ENCODE peak calls at places on chromosomes 16 and 17, in four cellular contexts. U, C, A and T are unnamed samples.

GRCh38 chr17:969767-970387 is 9.7 kb downstream of the NXN start:
- DNase-seq in U (no peak), C (peak), A (no peak), T (no peak)

GRCh38 chr17:77459018-77459755 is 318.4 kb downstream of the SEC14L1 start:
- DNase-seq in U (no peak), C (no peak), A (no peak), T (no peak)

GRCh38 chr17:49101054-49101534 is 31.5 kb upstream of the B4GALNT2 start:
- DNase-seq in U (no peak), C (no peak), A (no peak), T (no peak)

GRCh38 chr16:20401475-20402016 is 3.0 kb downstream of the PDILT start:
- DNase-seq in U (no peak), C (no peak), A (no peak), T (no peak)

GRCh38 chr17:65762973-65763372 is 201.5 kb upstream of the AXIN2 start:
- DNase-seq in U (no peak), C (no peak), A (no peak), T (no peak)

GRCh38 chr17:10727192-10727591 is 2.6 kb downstream of the TMEM220 start:
- DNase-seq in U (no peak), C (no peak), A (no peak), T (no peak)

GRCh38 chr16:59698341-59698979 is 964.3 kb upstream of the GOT2 start:
- DNase-seq in U (no peak), C (no peak), A (no peak), T (no peak)

GRCh38 chr17:32813021-32813420 is 63.9 kb downstream of the MYO1D start:
- DNase-seq in U (no peak), C (no peak), A (no peak), T (no peak)

GRCh38 chr17:76532072-76532651 is 5.3 kb downstream of the CYGB start:
- DNase-seq in U (no peak), C (no peak), A (no peak), T (no peak)

GRCh38 chr17:45091778-45092425 is 30.8 kb downstream of the NMT1 start:
- DNase-seq in U (no peak), C (no peak), A (no peak), T (no peak)

GRCh38 chr17:79923974-79924638 is 84.9 kb upstream of the CBX4 start:
- DNase-seq in U (no peak), C (no peak), A (no peak), T (peak)

GRCh38 chr16:29694384-29695195 is 15.6 kb downstream of the QPRT start:
- DNase-seq in U (no peak), C (no peak), A (no peak), T (peak)

GRCh38 chr17:422196-422930 is 69.8 kb upstream of the RPH3AL start:
- DNase-seq in U (no peak), C (no peak), A (no peak), T (no peak)

GRCh38 chr17:42759982-42760651 is 910 bp upstream of the RAMP2 start:
- DNase-seq in U (no peak), C (no peak), A (peak), T (peak)

GRCh38 chr16:53865492-53865863 is 161.5 kb downstream of the FTO start:
- DNase-seq in U (no peak), C (no peak), A (no peak), T (peak)

GRCh38 chr16:29649560-29650494 is 13.2 kb upstream of the SPN start:
- DNase-seq in U (no peak), C (no peak), A (no peak), T (no peak)

GRCh38 chr16:4057439-4057877 is 58.8 kb downstream of the ADCY9 start:
- DNase-seq in U (no peak), C (no peak), A (no peak), T (no peak)

GRCh38 chr17:40518401-40519088 is 17.1 kb upstream of the TNS4 start:
- DNase-seq in U (no peak), C (no peak), A (no peak), T (no peak)

GRCh38 chr16:11207646-11208045 is 48.4 kb downstream of the SOCS1 start:
- DNase-seq in U (no peak), C (no peak), A (no peak), T (no peak)

GRCh38 chr17:55576237-55576998 is 65.2 kb upstream of the SMIM36 start:
- DNase-seq in U (no peak), C (no peak), A (no peak), T (no peak)

GRCh38 chr17:44850612-44851011 is 2.9 kb downstream of the HIGD1B start:
- DNase-seq in U (peak), C (no peak), A (no peak), T (no peak)

GRCh38 chr17:79000396-79001189 is 9.0 kb downstream of the CANT1 start:
- DNase-seq in U (no peak), C (no peak), A (no peak), T (no peak)

DNA sequence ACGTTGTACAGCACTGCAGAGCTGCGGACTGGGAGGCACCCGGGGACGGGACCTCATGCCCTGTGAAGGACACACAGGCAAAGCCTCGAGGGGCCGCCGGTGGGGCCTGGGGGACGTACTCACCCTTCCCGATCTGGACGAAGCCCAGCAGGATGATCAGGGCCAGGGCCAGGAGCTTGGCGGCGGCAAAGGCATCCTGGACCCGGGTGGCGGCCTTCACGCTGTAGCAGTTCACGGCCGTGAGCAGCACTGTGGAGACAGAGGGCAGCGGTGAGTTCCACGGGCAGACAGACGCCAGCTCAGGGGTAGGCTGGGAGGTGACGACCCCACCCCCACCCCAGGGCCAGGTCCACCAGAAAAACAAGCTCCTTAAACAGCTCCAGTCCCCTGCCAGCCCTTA is 17.7 kb downstream of the SLC7A5 start:
- DNase-seq in U (no peak), C (no peak), A (no peak), T (no peak)
- TF ChIP-seq CTCF in U (no peak), C (no peak), A (no peak), T (no peak)

GRCh38 chr16:84574191-84574590 is 43.7 kb downstream of the COTL1 start:
- DNase-seq in U (no peak), C (no peak), A (no peak), T (no peak)
- TF ChIP-seq CTCF in U (no peak), C (no peak), A (no peak), T (no peak)

GRCh38 chr17:72528683-72529082 is 407.9 kb downstream of the SOX9 start:
- DNase-seq in U (no peak), C (no peak), A (no peak), T (no peak)

GRCh38 chr17:72530409-72530808 is 409.6 kb downstream of the SOX9 start:
- DNase-seq in U (no peak), C (no peak), A (no peak), T (no peak)

GRCh38 chr17:72527819-72528218 is 407.0 kb downstream of the SOX9 start:
- DNase-seq in U (no peak), C (no peak), A (no peak), T (no peak)

GRCh38 chr17:72531729-72532128 is 410.9 kb downstream of the SOX9 start:
- DNase-seq in U (no peak), C (no peak), A (no peak), T (no peak)

DNA sequence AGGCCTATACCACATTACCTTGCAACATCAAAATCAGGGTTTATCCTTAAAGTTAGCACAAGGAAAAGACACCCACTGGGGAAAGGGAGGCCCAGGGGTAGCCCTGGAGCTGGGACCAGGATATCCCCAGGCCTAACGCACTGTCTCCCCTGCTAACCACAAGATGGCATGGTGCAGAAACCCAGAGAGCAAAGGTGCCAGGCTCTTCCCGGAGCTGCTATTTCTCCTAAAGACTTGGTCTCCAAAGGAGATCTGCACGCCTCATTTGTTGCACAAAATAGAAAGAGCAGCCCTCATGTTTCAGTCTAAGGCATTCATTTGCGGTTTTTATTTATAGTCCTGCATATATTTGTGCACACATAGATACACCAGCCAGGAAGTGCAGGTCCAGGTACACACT is 408.6 kb downstream of the SOX9 start:
- DNase-seq in U (no peak), C (no peak), A (peak), T (no peak)
- TF ChIP-seq CTCF in U (no peak), C (no peak), A (no peak), T (no peak)

DNA sequence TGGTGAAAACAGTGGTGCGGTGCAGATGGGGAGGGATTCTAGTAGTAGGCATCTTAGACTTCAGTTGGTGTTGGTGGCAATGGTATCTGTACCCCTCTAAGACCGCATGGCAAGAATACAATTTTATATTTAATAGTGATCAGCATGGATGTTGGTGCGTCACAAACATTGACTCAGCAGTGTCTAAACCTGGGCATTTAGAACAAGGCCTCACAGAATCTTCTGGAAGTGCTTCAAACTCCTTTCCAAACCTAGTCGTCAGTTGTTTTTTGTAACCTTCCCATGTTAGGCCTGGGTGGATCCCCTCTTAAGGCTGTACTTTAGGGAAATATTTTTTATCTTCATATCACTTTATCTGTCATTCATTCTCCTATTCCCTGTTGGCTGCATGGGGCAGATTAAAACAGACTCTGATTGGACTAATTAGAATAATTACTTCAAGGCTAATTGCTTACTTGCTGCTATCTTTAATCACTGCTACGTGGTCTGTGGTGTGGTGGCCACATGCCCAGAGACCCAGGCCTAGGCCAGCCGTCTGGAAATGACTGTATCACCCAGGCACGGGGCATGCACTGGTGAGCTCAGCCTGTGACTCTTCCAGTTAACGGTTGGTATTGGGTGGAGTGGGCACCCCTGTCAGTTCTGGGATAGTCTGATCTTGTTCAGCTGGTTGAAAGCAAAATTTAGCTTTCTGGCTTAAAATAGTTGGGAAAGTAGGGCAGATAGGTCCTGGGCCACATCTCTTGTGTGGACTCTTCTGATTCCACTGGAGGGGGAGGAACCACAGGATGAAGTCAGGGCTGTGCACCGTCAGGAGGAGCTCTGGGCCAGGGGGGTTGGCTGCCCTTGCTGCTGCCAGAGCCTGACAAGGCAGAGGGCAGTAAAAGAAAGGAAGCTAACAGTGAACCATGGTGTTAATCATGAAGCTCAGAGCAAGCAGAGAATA is 4.5 kb downstream of the ALKBH5 start:
- DNase-seq in U (peak), C (peak), A (no peak), T (no peak)
- TF ChIP-seq CTCF in U (no peak), C (no peak), A (no peak), T (no peak)

DNA sequence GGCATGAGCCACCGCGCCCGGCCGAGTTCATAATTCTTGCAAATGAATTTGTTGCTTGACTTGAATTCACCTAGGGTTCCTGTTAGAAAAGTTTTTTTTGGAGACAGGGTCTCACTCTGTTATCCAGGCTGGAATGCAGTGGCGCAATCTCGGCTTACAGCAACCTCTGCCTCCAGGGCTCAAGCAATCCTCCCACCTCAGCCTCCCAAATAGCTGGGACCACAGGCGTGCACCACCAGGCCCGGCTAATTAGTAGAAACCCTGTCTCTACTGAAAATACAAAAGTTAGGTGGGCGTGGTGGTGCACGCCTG is 99.8 kb downstream of the MYH11 start:
- DNase-seq in U (no peak), C (no peak), A (no peak), T (no peak)
- TF ChIP-seq CTCF in U (no peak), C (no peak), A (no peak), T (no peak)

GRCh38 chr17:80986816-80987480 is 4.7 kb upstream of the CHMP6 start:
- DNase-seq in U (no peak), C (no peak), A (no peak), T (no peak)

GRCh38 chr17:80983545-80983944 is 8.1 kb upstream of the CHMP6 start:
- DNase-seq in U (no peak), C (no peak), A (no peak), T (no peak)

GRCh38 chr17:80986046-80986445 is 5.6 kb upstream of the CHMP6 start:
- DNase-seq in U (no peak), C (no peak), A (no peak), T (no peak)

GRCh38 chr17:80982426-80982974 is 9.1 kb upstream of the CHMP6 start:
- DNase-seq in U (no peak), C (no peak), A (no peak), T (no peak)

GRCh38 chr17:80984749-80985148 is 6.9 kb upstream of the CHMP6 start:
- DNase-seq in U (no peak), C (no peak), A (no peak), T (no peak)
- TF ChIP-seq CTCF in U (no peak), C (no peak), A (no peak), T (no peak)

GRCh38 chr17:51580869-51581268 is 320.5 kb downstream of the UTP18 start:
- DNase-seq in U (no peak), C (no peak), A (no peak), T (no peak)

GRCh38 chr17:51588063-51588462 is 327.7 kb downstream of the UTP18 start:
- DNase-seq in U (no peak), C (no peak), A (no peak), T (no peak)

GRCh38 chr17:51590071-51590470 is 329.7 kb downstream of the UTP18 start:
- DNase-seq in U (no peak), C (no peak), A (no peak), T (no peak)

GRCh38 chr17:51585514-51586104 is 325.3 kb downstream of the UTP18 start:
- DNase-seq in U (no peak), C (no peak), A (peak), T (no peak)
- TF ChIP-seq CTCF in U (peak), C (no peak), A (peak), T (no peak)

GRCh38 chr17:50657054-50657453 is 22.4 kb downstream of the ABCC3 start:
- DNase-seq in U (no peak), C (no peak), A (no peak), T (no peak)
- TF ChIP-seq CTCF in U (no peak), C (no peak), A (no peak), T (no peak)